ENCODE peak calls at places on chromosomes 1 and 21, in nine cellular contexts. F is endothelial cell of umbilical vein, N is fibroblast of lung, I is SK-N-SH, U is astrocyte, T is NT2/D1, D is IMR-90, G is kidney, Y is GM23248. P is an unnamed sample. For H3K9me3, the result is how much of the 10 kb centered on the place peaks cover.

GRCh38 chr1:203096566-203096965 is 10.8 kb upstream of the MYOG start:
- DNase-seq in F (no peak), N (no peak), I (no peak), U (no peak), T (no peak), D (no peak), G (no peak), Y (no peak), P (no peak)

GRCh38 chr1:145990249-145991097 is 5.9 kb downstream of the TXNIP start:
- DNase-seq in F (no peak), N (peak), I (no peak), U (no peak), T (no peak), D (no peak), G (no peak), Y (peak), P (no peak)

GRCh38 chr21:42836767-42837301 is 42.5 kb downstream of the WDR4 start:
- DNase-seq in F (no peak), N (no peak), I (peak), U (no peak), T (no peak), D (no peak), G (peak), Y (no peak), P (peak)

GRCh38 chr1:116373451-116374339 is 651 bp downstream of the ATP1A1 start:
- DNase-seq in F (peak), N (peak), I (peak), U (no peak), T (peak), D (peak), G (peak), Y (peak), P (peak)

GRCh38 chr1:207993477-207994445 is 82.8 kb upstream of the CD34 start:
- DNase-seq in F (no peak), N (peak), I (peak), U (no peak), T (peak), D (no peak), G (no peak), Y (peak), P (no peak)

GRCh38 chr1:201459775-201460174 is 9.2 kb downstream of the PHLDA3 start:
- DNase-seq in F (no peak), N (no peak), I (no peak), U (no peak), T (no peak), D (no peak), G (peak), Y (no peak), P (no peak)

GRCh38 chr1:184118051-184118450 is 66.5 kb downstream of the TSEN15 start:
- DNase-seq in F (no peak), N (peak), I (no peak), U (peak), T (no peak), D (peak), G (no peak), Y (peak), P (no peak)

GRCh38 chr1:110604586-110605148 is 1.5 kb downstream of the KCNA2 start:
- DNase-seq in F (no peak), N (no peak), I (no peak), U (no peak), T (no peak), D (no peak), G (no peak), Y (no peak), P (no peak)

GRCh38 chr1:177302365-177303044 is 131.7 kb downstream of the BRINP2 start:
- DNase-seq in F (no peak), N (no peak), I (no peak), U (no peak), T (no peak), D (no peak), G (no peak), Y (peak), P (no peak)

GRCh38 chr1:208223136-208223535 is 21.0 kb downstream of the PLXNA2 start:
- DNase-seq in F (peak), N (no peak), I (no peak), U (peak), T (no peak), D (peak), G (no peak), Y (peak), P (no peak)

GRCh38 chr1:42456754-42457089 is 379 bp downstream of the PPCS start:
- DNase-seq in F (peak), N (peak), I (peak), U (peak), T (peak), D (peak), G (peak), Y (peak), P (peak)

GRCh38 chr1:18945401-18945849 is 11.1 kb downstream of the IFFO2 start:
- DNase-seq in F (peak), N (peak), I (no peak), U (peak), T (no peak), D (peak), G (peak), Y (no peak), P (peak)

GRCh38 chr1:94926365-94926914 is 470 bp downstream of the CNN3 start:
- DNase-seq in F (peak), N (peak), I (peak), U (no peak), T (no peak), D (peak), G (peak), Y (peak), P (peak)

GRCh38 chr1:226589008-226589733 is 40.6 kb downstream of the STUM start:
- DNase-seq in F (no peak), N (no peak), I (no peak), U (no peak), T (no peak), D (no peak), G (peak), Y (peak), P (no peak)

GRCh38 chr1:15508700-15509487 is 15.1 kb downstream of the CASP9 start:
- DNase-seq in F (no peak), N (no peak), I (no peak), U (no peak), T (no peak), D (no peak), G (no peak), Y (no peak), P (no peak)

GRCh38 chr1:41827991-41828570 is 90.6 kb downstream of the HIVEP3 start:
- DNase-seq in F (no peak), N (peak), I (no peak), U (peak), T (no peak), D (no peak), G (no peak), Y (no peak), P (no peak)

GRCh38 chr1:246291141-246291540 is 215.9 kb downstream of the SMYD3 start:
- DNase-seq in F (no peak), N (no peak), I (no peak), U (no peak), T (no peak), D (no peak), G (no peak), Y (no peak), P (no peak)

GRCh38 chr1:202505356-202505755 is 156.9 kb downstream of the PPP1R12B start:
- DNase-seq in F (peak), N (peak), I (peak), U (peak), T (no peak), D (peak), G (no peak), Y (peak), P (no peak)

GRCh38 chr1:204286841-204287387 is 72.8 kb downstream of the PLEKHA6 start:
- DNase-seq in F (no peak), N (no peak), I (peak), U (no peak), T (no peak), D (no peak), G (no peak), Y (peak), P (peak)

GRCh38 chr1:230332429-230333088 is 93.6 kb downstream of the PGBD5 start:
- DNase-seq in F (no peak), N (no peak), I (no peak), U (peak), T (no peak), D (no peak), G (no peak), Y (no peak), P (no peak)

GRCh38 chr1:14553711-14554110 is 44.8 kb upstream of the KAZN start:
- DNase-seq in F (no peak), N (peak), I (no peak), U (peak), T (no peak), D (no peak), G (peak), Y (no peak), P (no peak)

GRCh38 chr1:960371-961131 is at the start of gene KLHL17:
- DNase-seq in F (peak), N (peak), I (peak), U (no peak), T (no peak), D (peak), G (peak), Y (peak), P (peak)

GRCh38 chr1:218478336-218478735 is 133.2 kb downstream of the TGFB2 start:
- DNase-seq in F (no peak), N (no peak), I (no peak), U (no peak), T (no peak), D (peak), G (no peak), Y (peak), P (no peak)

GRCh38 chr1:202154766-202155477 is 5.5 kb downstream of the PTPN7 start:
- DNase-seq in F (peak), N (peak), I (peak), U (peak), T (peak), D (peak), G (no peak), Y (peak), P (peak)

GRCh38 chr1:174165471-174166137 is 6.3 kb downstream of the RABGAP1L start:
- DNase-seq in F (no peak), N (peak), I (no peak), U (no peak), T (no peak), D (no peak), G (no peak), Y (peak), P (no peak)

GRCh38 chr1:113178106-113178505 is 105.1 kb downstream of the LRIG2 start:
- DNase-seq in F (no peak), N (no peak), I (no peak), U (no peak), T (no peak), D (no peak), G (no peak), Y (no peak), P (no peak)

GRCh38 chr1:203867816-203868215 is 6.4 kb downstream of the SNRPE start:
- DNase-seq in F (no peak), N (no peak), I (no peak), U (peak), T (no peak), D (no peak), G (no peak), Y (no peak), P (no peak)

GRCh38 chr1:84996846-84997666 is at the start of gene MCOLN2:
- DNase-seq in F (no peak), N (peak), I (peak), U (no peak), T (no peak), D (peak), G (peak), Y (peak), P (peak)

GRCh38 chr21:37073417-37074194 is 552 bp downstream of the TTC3 start:
- DNase-seq in F (peak), N (peak), I (peak), U (peak), T (no peak), D (peak), G (peak), Y (peak), P (peak)

GRCh38 chr21:35738342-35738961 is 321.9 kb downstream of the SETD4 start:
- DNase-seq in F (peak), N (no peak), I (no peak), U (peak), T (no peak), D (peak), G (no peak), Y (peak), P (no peak)

GRCh38 chr21:16285646-16286223 is 556.0 kb downstream of the USP25 start:
- DNase-seq in F (no peak), N (no peak), I (no peak), U (no peak), T (no peak), D (no peak), G (no peak), Y (no peak), P (no peak)

DNA sequence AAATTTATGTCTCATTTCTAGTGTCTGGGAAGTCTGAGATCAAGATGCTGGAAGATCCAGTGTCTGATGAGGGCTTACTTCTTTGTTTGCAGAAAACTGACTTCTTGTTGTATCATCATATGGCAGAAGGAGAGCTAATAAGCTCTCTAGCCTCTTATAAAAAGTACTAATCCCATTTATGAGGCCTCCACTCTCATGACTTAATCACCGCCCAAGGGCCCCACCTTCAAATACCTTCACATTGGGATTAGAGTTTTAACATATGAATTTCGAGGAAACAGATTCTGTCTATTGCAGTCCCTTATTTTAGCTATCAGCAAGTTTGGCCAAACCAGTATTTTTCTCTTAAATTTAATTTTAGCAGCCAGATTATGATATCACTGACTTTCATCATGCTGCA is 150.2 kb upstream of the TMPRSS15 start:
- DNase-seq in F (no peak), N (no peak), I (no peak), U (no peak), T (no peak), D (no peak), G (no peak), Y (no peak), P (no peak)
- H3K9me3 ChIP-seq in F (under half), N (under half), I (under half), U (under half), T (under half), D (under half), G (under half), Y (under half), P (under half)

GRCh38 chr1:147171399-147172167 is 687 bp downstream of the PRKAB2 start:
- DNase-seq in F (peak), N (peak), I (peak), U (no peak), T (no peak), D (no peak), G (no peak), Y (peak), P (no peak)

GRCh38 chr1:147168626-147169058 is 3.6 kb downstream of the PRKAB2 start:
- DNase-seq in F (peak), N (peak), I (no peak), U (peak), T (no peak), D (peak), G (no peak), Y (peak), P (peak)

GRCh38 chr1:147169171-147169570 is 3.1 kb downstream of the PRKAB2 start:
- DNase-seq in F (no peak), N (no peak), I (no peak), U (peak), T (no peak), D (no peak), G (no peak), Y (no peak), P (no peak)

GRCh38 chr1:147172168-147173016 is at the start of gene PRKAB2:
- DNase-seq in F (peak), N (peak), I (peak), U (peak), T (peak), D (peak), G (peak), Y (peak), P (peak)

GRCh38 chr1:147169840-147170674 is 2.2 kb downstream of the PRKAB2 start:
- DNase-seq in F (no peak), N (no peak), I (no peak), U (no peak), T (no peak), D (no peak), G (no peak), Y (peak), P (no peak)
- H3K9ac ChIP-seq in F (no peak), N (no peak), I (peak), U (peak), T (no peak), D (no peak), G (no peak), Y (peak), P (no peak)

DNA sequence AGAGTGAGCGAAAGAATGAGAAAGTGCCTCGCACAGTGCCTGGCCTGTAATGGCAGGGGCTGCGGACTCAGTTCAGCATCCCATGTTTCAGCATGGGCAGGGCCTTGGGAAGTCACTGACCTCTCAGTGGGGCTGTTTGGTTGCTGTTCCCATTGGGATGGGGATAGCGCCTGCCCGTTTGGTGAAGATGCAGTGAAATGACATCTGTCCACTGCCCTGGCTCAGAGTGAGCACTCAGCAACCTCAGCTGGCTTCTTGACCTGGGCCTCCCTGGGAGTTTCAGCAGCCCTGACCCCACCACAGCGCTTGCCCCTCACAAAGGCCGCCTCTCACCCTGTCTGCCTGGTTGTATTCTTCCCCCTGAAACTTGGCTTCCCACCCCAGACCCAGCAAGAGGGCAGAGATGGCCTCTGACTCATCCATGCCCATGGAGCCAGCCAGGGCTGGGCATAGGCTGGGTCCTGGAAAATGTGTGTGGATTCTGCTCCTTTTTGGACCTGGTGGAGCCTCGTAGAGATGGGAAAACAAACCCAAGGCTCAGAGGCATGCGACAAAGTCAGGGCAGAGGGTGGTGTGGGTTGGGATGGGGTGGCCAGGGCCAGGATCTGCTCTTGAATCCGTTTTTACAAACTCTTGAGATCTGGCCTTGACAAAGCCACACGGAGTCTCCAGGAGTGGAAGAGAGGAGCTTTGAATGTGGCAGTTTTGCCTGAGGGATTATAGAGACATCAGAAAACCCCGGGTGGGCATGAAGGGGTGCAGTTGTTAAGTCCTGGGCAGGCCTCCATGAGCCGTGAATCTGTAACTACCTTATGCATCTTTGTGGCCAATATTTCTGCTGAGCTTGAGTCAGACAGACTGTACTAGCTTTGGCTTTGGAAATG is 1.2 kb downstream of the XKR8 start:
- DNase-seq in F (peak), N (no peak), I (no peak), U (no peak), T (no peak), D (no peak), G (no peak), Y (peak), P (no peak)
- H3K4me3 ChIP-seq in F (no peak), N (peak), I (no peak), U (peak), T (peak), D (peak), G (peak), Y (peak), P (peak)

DNA sequence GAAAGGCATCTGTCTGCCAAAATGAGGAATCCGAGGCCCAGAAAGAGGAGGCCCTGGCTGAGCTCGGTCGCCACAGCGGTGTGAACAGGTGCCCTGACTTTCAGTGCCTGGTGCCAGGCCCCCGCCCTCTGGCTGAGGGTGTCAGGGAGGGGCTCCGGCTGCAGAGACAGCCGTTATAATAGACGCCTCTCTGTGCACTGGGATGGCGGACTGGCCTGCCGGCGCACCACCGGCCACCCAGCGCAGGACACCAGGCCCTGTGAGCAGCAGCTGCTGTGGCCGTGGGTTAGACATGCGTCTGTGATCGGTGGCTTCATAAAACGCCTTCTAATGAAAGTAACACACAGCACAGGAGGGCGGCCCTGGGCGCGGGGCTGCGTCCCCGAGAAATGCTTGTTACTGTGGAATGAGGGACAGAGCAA is 51.4 kb upstream of the ACTRT2 start:
- DNase-seq in F (no peak), N (no peak), I (no peak), U (no peak), T (no peak), D (no peak), G (no peak), Y (no peak), P (no peak)
- H3K9me3 ChIP-seq in F (under half), N (under half), I (under half), U (under half), T (under half), D (half or more), G (under half), Y (under half), P (under half)

GRCh38 chr1:169027607-169028320 is 78.7 kb upstream of the ATP1B1 start:
- DNase-seq in F (no peak), N (no peak), I (no peak), U (no peak), T (no peak), D (no peak), G (no peak), Y (no peak), P (no peak)

DNA sequence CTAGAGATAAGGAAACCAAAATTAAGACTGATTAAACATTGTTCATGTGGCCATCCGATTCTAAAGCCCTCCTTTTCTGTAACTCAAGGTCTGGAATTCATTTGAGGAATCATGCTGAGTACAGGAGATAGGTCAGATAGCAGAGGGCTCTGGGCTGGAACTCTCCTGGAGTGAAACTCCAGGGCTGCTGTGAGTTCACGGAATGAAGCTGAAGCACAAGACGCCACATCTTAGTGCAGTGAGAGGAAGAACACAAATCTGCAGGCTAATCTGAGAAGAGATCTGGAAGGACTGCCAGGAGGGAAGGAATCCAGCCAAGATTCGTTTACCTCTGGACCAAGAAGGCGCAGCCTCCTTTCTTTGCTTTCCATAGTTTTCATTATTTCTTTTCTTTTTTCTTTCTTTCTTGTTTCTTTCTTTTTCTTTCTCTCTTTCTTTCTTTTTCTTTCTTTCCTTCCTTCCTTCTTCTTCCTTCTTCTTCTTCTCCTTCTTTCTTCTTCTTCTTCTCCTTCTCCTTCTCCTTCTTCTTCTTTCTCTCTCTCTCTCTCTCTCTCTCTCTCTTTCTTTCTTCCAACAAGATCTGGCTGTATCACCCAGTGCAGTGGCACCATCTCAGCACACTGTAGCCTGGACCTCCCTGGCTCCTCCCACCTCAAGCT is 74.8 kb upstream of the ATP1B1 start:
- DNase-seq in F (no peak), N (no peak), I (peak), U (peak), T (no peak), D (no peak), G (no peak), Y (peak), P (no peak)
- H3K9ac ChIP-seq in F (no peak), N (no peak), I (no peak), U (no peak), T (no peak), D (no peak), G (no peak), Y (no peak), P (no peak)

GRCh38 chr1:156622581-156623297 is 3.5 kb downstream of the HAPLN2 start:
- DNase-seq in F (no peak), N (no peak), I (no peak), U (no peak), T (no peak), D (no peak), G (no peak), Y (no peak), P (no peak)

GRCh38 chr1:156624814-156625435 is 5.7 kb downstream of the HAPLN2 start:
- DNase-seq in F (no peak), N (no peak), I (no peak), U (no peak), T (no peak), D (no peak), G (peak), Y (no peak), P (no peak)

GRCh38 chr1:156625436-156626078 is 6.3 kb downstream of the HAPLN2 start:
- DNase-seq in F (peak), N (peak), I (peak), U (no peak), T (no peak), D (peak), G (peak), Y (peak), P (peak)

GRCh38 chr1:156626079-156626438 is 6.8 kb downstream of the HAPLN2 start:
- DNase-seq in F (no peak), N (no peak), I (no peak), U (no peak), T (no peak), D (no peak), G (no peak), Y (no peak), P (no peak)

GRCh38 chr1:156623946-156624813 is 5.0 kb downstream of the HAPLN2 start:
- DNase-seq in F (peak), N (peak), I (peak), U (no peak), T (peak), D (peak), G (peak), Y (peak), P (peak)
- H3K4me3 ChIP-seq in F (no peak), N (no peak), I (peak), U (no peak), T (peak), D (peak), G (no peak), Y (peak), P (peak)

P was measured in colonic mucosa.